ENCODE peak calls at places on chromosomes 6 and 20, in four cellular contexts. One of them, this sample, is unnamed. For H3K4me1, the result is how much of the 10 kb centered on the place peaks cover.

GRCh38 chr6:144909753-144910280 is 624.7 kb downstream of the UTRN start:
- DNase-seq in SK-N-SH: no peak
- DNase-seq in A549: no peak
- DNase-seq in esophagus muscularis mucosa: no peak
- DNase-seq in this sample: no peak

GRCh38 chr20:31638317-31638716 is 605 bp downstream of the COX4I2 start:
- DNase-seq in SK-N-SH: peak
- DNase-seq in A549: no peak
- DNase-seq in esophagus muscularis mucosa: no peak
- DNase-seq in this sample: no peak

GRCh38 chr6:82371799-82372508 is 8.3 kb downstream of the TPBG start:
- DNase-seq in SK-N-SH: no peak
- DNase-seq in A549: no peak
- DNase-seq in esophagus muscularis mucosa: no peak
- DNase-seq in this sample: no peak

GRCh38 chr6:169848946-169849345 is 97.5 kb downstream of the ERMARD start:
- DNase-seq in SK-N-SH: no peak
- DNase-seq in A549: no peak
- DNase-seq in esophagus muscularis mucosa: no peak
- DNase-seq in this sample: no peak

GRCh38 chr6:13278991-13279390 is 49.3 kb downstream of the TBC1D7 start:
- DNase-seq in SK-N-SH: no peak
- DNase-seq in A549: no peak
- DNase-seq in esophagus muscularis mucosa: no peak
- DNase-seq in this sample: no peak

GRCh38 chr6:33641144-33641543 is 20.0 kb downstream of the ITPR3 start:
- DNase-seq in SK-N-SH: no peak
- DNase-seq in A549: no peak
- DNase-seq in esophagus muscularis mucosa: no peak
- DNase-seq in this sample: no peak

GRCh38 chr6:10521104-10521808 is at the start of gene GCNT2:
- DNase-seq in SK-N-SH: no peak
- DNase-seq in A549: peak
- DNase-seq in esophagus muscularis mucosa: no peak
- DNase-seq in this sample: no peak

GRCh38 chr6:26550250-26550993 is 12.3 kb downstream of the HMGN4 start:
- DNase-seq in SK-N-SH: peak
- DNase-seq in A549: peak
- DNase-seq in esophagus muscularis mucosa: no peak
- DNase-seq in this sample: no peak

GRCh38 chr6:148367418-148368024 is 24.9 kb downstream of the SASH1 start:
- DNase-seq in SK-N-SH: no peak
- DNase-seq in A549: no peak
- DNase-seq in esophagus muscularis mucosa: no peak
- DNase-seq in this sample: peak

GRCh38 chr20:63473555-63474449 is 1.3 kb upstream of the KCNQ2 start:
- DNase-seq in SK-N-SH: no peak
- DNase-seq in A549: no peak
- DNase-seq in esophagus muscularis mucosa: no peak
- DNase-seq in this sample: no peak

GRCh38 chr6:108739496-108740330 is 108.5 kb upstream of the ARMC2 start:
- DNase-seq in SK-N-SH: no peak
- DNase-seq in A549: no peak
- DNase-seq in esophagus muscularis mucosa: no peak
- DNase-seq in this sample: no peak

GRCh38 chr6:152943260-152943897 is 39.5 kb downstream of the FBXO5 start:
- DNase-seq in SK-N-SH: no peak
- DNase-seq in A549: no peak
- DNase-seq in esophagus muscularis mucosa: no peak
- DNase-seq in this sample: no peak

GRCh38 chr20:43922614-43923013 is 8.0 kb downstream of the TOX2 start:
- DNase-seq in SK-N-SH: no peak
- DNase-seq in A549: no peak
- DNase-seq in esophagus muscularis mucosa: no peak
- DNase-seq in this sample: no peak
- H3K4me1 ChIP-seq in SK-N-SH: under half
- H3K4me1 ChIP-seq in A549: under half
- H3K4me1 ChIP-seq in esophagus muscularis mucosa: under half
- H3K4me1 ChIP-seq in this sample: under half

GRCh38 chr20:47558295-47558694 is 56.6 kb downstream of the NCOA3 start:
- DNase-seq in SK-N-SH: no peak
- DNase-seq in A549: no peak
- DNase-seq in esophagus muscularis mucosa: no peak
- DNase-seq in this sample: no peak
- TF ChIP-seq EP300 in SK-N-SH: no peak
- TF ChIP-seq EP300 in A549: no peak
- TF ChIP-seq EP300 in esophagus muscularis mucosa: no peak
- TF ChIP-seq EP300 in this sample: no peak

DNA sequence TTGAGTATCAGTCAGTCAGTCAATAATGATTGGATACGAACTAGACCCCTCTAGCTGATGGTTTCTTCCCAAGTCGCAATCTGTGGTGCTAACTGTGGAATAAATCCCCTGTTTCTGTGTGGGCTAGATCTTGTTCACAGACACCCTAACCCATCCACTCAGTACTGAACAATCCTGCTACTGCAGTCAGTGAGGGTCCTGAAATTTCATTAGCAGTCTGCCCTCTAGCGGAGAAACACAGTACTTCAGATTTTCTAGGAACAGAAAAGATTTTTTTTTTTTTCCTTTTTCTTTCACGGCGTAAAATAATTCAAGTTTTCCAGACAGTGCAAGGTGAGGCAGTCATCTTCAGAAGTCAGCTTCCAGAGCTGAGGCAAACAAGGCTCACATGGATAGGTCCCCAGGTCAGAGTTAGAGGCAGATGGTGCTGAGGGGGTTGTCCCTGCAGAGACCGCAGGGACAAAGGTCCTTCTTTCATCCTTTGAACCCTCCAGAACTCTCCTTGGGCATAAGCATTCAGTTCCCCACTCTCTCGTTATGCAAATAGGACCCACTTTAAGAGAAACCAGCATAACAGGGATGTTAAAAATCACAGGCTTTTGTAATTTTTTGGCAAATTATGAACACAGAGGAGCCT is 119.6 kb downstream of the SCML4 start:
- DNase-seq in SK-N-SH: peak
- DNase-seq in A549: peak
- DNase-seq in esophagus muscularis mucosa: no peak
- DNase-seq in this sample: no peak
- H3K4me3 ChIP-seq in SK-N-SH: no peak
- H3K4me3 ChIP-seq in A549: no peak
- H3K4me3 ChIP-seq in esophagus muscularis mucosa: no peak
- H3K4me3 ChIP-seq in this sample: no peak

GRCh38 chr6:73523434-73524123 is 2.7 kb upstream of the EEF1A1 start:
- DNase-seq in SK-N-SH: no peak
- DNase-seq in A549: peak
- DNase-seq in esophagus muscularis mucosa: no peak
- DNase-seq in this sample: peak

GRCh38 chr6:73519943-73520687 is 717 bp downstream of the EEF1A1 start:
- DNase-seq in SK-N-SH: peak
- DNase-seq in A549: peak
- DNase-seq in esophagus muscularis mucosa: no peak
- DNase-seq in this sample: peak

GRCh38 chr6:73521351-73522254 is 771 bp upstream of the EEF1A1 start:
- DNase-seq in SK-N-SH: peak
- DNase-seq in A549: peak
- DNase-seq in esophagus muscularis mucosa: no peak
- DNase-seq in this sample: peak

GRCh38 chr6:73516712-73517489 is 3.9 kb downstream of the EEF1A1 start:
- DNase-seq in SK-N-SH: no peak
- DNase-seq in A549: no peak
- DNase-seq in esophagus muscularis mucosa: no peak
- DNase-seq in this sample: no peak

GRCh38 chr6:73520688-73521350 is at the start of gene EEF1A1:
- DNase-seq in SK-N-SH: peak
- DNase-seq in A549: peak
- DNase-seq in esophagus muscularis mucosa: peak
- DNase-seq in this sample: peak
- H3K4me1 ChIP-seq in SK-N-SH: under half
- H3K4me1 ChIP-seq in A549: under half
- H3K4me1 ChIP-seq in esophagus muscularis mucosa: half or more
- H3K4me1 ChIP-seq in this sample: half or more

GRCh38 chr6:158026054-158026900 is 44.6 kb downstream of the SYNJ2 start:
- DNase-seq in SK-N-SH: peak
- DNase-seq in A549: peak
- DNase-seq in esophagus muscularis mucosa: no peak
- DNase-seq in this sample: peak
- TF ChIP-seq EP300 in SK-N-SH: peak
- TF ChIP-seq EP300 in A549: peak
- TF ChIP-seq EP300 in esophagus muscularis mucosa: no peak
- TF ChIP-seq EP300 in this sample: no peak

DNA sequence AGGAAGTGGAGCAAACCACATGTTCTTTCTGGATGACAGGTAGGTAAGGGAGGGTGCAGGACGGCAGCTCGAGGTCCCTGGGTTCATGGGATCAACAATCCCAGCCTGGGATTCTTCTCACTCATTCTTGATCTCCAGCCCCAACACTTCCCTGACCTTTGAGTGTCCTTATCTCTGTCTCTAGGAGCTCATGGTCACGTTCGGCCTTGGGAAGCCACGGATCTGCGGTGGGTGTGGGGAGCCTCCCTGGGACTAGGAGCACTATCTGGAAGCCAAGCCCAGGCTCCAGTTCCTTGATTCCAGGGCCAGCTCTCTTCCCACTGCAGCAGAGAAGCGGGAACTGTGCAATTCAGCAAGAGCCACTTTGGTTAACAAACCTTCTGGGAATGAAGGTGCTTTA is 27.5 kb downstream of the BNIP5 start:
- DNase-seq in SK-N-SH: no peak
- DNase-seq in A549: no peak
- DNase-seq in esophagus muscularis mucosa: no peak
- DNase-seq in this sample: no peak
- H3K4me3 ChIP-seq in SK-N-SH: no peak
- H3K4me3 ChIP-seq in A549: no peak
- H3K4me3 ChIP-seq in esophagus muscularis mucosa: no peak
- H3K4me3 ChIP-seq in this sample: no peak